ENCODE peak calls at places on chromosomes 3 and 15, in four cellular contexts. C, N, M and O are unnamed samples.

GRCh38 chr3:15171096-15171495 is 35.0 kb upstream of the CAPN7 start:
- DNase-seq in C (no peak), N (no peak), M (no peak), O (no peak)

GRCh38 chr15:99409097-99409473 is 156.7 kb upstream of the MEF2A start:
- DNase-seq in C (peak), N (peak), M (peak), O (peak)

GRCh38 chr15:36911322-36911944 is 188.9 kb downstream of the MEIS2 start:
- DNase-seq in C (no peak), N (no peak), M (no peak), O (no peak)

GRCh38 chr3:64584193-64584592 is 103.6 kb downstream of the ADAMTS9 start:
- DNase-seq in M (no peak), N (no peak), C (no peak), O (no peak)

GRCh38 chr15:31128919-31129768 is 27.6 kb upstream of the TRPM1 start:
- DNase-seq in C (peak), N (peak), M (peak), O (peak)

GRCh38 chr3:184352149-184352785 is 9.1 kb downstream of the CLCN2 start:
- DNase-seq in C (no peak), M (no peak), N (no peak), O (no peak)

GRCh38 chr15:52292780-52293392 is 2.7 kb downstream of the MYO5C start:
- DNase-seq in N (no peak), C (no peak), M (no peak), O (no peak)

GRCh38 chr3:133883657-133884546 is 11.8 kb downstream of the RAB6B start:
- DNase-seq in M (no peak), N (no peak), C (no peak), O (no peak)

GRCh38 chr15:72195101-72195511 is 2.5 kb downstream of the GRAMD2A start:
- DNase-seq in N (no peak), M (no peak), C (no peak), O (no peak)

GRCh38 chr15:78018968-78019644 is 58.4 kb downstream of the TBC1D2B start:
- DNase-seq in M (no peak), N (peak), C (no peak), O (no peak)

GRCh38 chr3:141412936-141413354 is 44.6 kb downstream of the ZBTB38 start:
- DNase-seq in N (no peak), C (no peak), M (peak), O (no peak)

GRCh38 chr3:190012314-190012782 is 108.3 kb downstream of the P3H2 start:
- DNase-seq in N (no peak), M (no peak), C (no peak), O (no peak)

GRCh38 chr15:76979996-76980520 is 14.9 kb upstream of the PSTPIP1 start:
- DNase-seq in C (no peak), N (no peak), M (no peak), O (no peak)